ENCODE peak calls at places on chromosome 3, in five cellular contexts. D is Caco-2; U is BE2C; K is naive thymus-derived CD8-positive, alpha-beta T cell; N is dorsolateral prefrontal cortex. Y is an unnamed sample.

GRCh38 chr3:168036654-168037419 is 58.9 kb downstream of the GOLIM4 start:
- DNase-seq in U (no peak), D (no peak), K (no peak), N (no peak), Y (no peak)

GRCh38 chr3:65732060-65732933 is 306.4 kb downstream of the MAGI1 start:
- DNase-seq in U (peak), K (no peak), D (no peak), N (no peak), Y (peak)

GRCh38 chr3:51943451-51944391 is 1.6 kb downstream of the PARP3 start:
- DNase-seq in N (peak), D (no peak), U (no peak), K (no peak), Y (no peak)

GRCh38 chr3:122076414-122077292 is 21.5 kb downstream of the CD86 start:
- DNase-seq in K (no peak), D (no peak), U (no peak), N (no peak), Y (no peak)

GRCh38 chr3:107124885-107125284 is 252.4 kb upstream of the CCDC54 start:
- DNase-seq in K (no peak), N (no peak), D (peak), U (peak), Y (peak)

GRCh38 chr3:61903931-61904657 is 342.7 kb downstream of the PTPRG start:
- DNase-seq in N (no peak), K (no peak), U (peak), D (no peak), Y (peak)

GRCh38 chr3:175057406-175057805 is 198.3 kb downstream of the NAALADL2 start:
- DNase-seq in N (no peak), U (no peak), K (no peak), D (no peak), Y (no peak)

GRCh38 chr3:65647369-65647768 is 391.3 kb downstream of the MAGI1 start:
- DNase-seq in K (no peak), U (no peak), D (no peak), N (no peak), Y (no peak)

GRCh38 chr3:127079211-127079610 is 96.3 kb downstream of the PLXNA1 start:
- DNase-seq in D (no peak), K (peak), U (no peak), N (no peak), Y (no peak)

GRCh38 chr3:178275793-178276192 is 260.4 kb upstream of the KCNMB2 start:
- DNase-seq in D (no peak), U (no peak), N (no peak), K (no peak), Y (no peak)

GRCh38 chr3:148162132-148162531 is 535.6 kb upstream of the AGTR1 start:
- DNase-seq in U (no peak), N (no peak), D (no peak), K (no peak), Y (peak)

GRCh38 chr3:14142567-14143270 is 17.9 kb downstream of the TMEM43 start:
- DNase-seq in N (no peak), U (no peak), K (peak), D (peak), Y (no peak)

GRCh38 chr3:37181766-37182165 is 7.4 kb upstream of the LRRFIP2 start:
- DNase-seq in K (no peak), D (no peak), U (no peak), N (no peak), Y (no peak)

GRCh38 chr3:98986073-98986472 is 84.6 kb upstream of the DCBLD2 start:
- DNase-seq in U (no peak), K (no peak), N (no peak), D (peak), Y (peak)